ENCODE peak calls at places on chromosomes 11 and 22, in four cellular contexts. One of them, this sample, is unnamed.

GRCh38 chr11:72735495-72736027 is 16.6 kb downstream of the ARAP1 start:
- DNase-seq in GM10248: no peak
- DNase-seq in sigmoid colon: peak
- DNase-seq in chondrocyte: no peak
- DNase-seq in this sample: no peak

GRCh38 chr11:119739975-119740374 is 11.0 kb upstream of the NECTIN1 start:
- DNase-seq in GM10248: no peak
- DNase-seq in sigmoid colon: no peak
- DNase-seq in chondrocyte: no peak
- DNase-seq in this sample: no peak

GRCh38 chr11:111978028-111978771 is 41.1 kb downstream of the DIXDC1 start:
- DNase-seq in GM10248: no peak
- DNase-seq in sigmoid colon: peak
- DNase-seq in chondrocyte: no peak
- DNase-seq in this sample: no peak

GRCh38 chr11:61969838-61970452 is 2.5 kb upstream of the FTH1 start:
- DNase-seq in GM10248: no peak
- DNase-seq in sigmoid colon: no peak
- DNase-seq in chondrocyte: no peak
- DNase-seq in this sample: no peak

GRCh38 chr22:44436656-44437492 is 61.2 kb downstream of the RTL6 start:
- DNase-seq in GM10248: no peak
- DNase-seq in sigmoid colon: peak
- DNase-seq in chondrocyte: peak
- DNase-seq in this sample: no peak

GRCh38 chr11:131893988-131894387 is 523.6 kb downstream of the NTM start:
- DNase-seq in GM10248: no peak
- DNase-seq in sigmoid colon: no peak
- DNase-seq in chondrocyte: no peak
- DNase-seq in this sample: no peak

GRCh38 chr11:125165664-125166346 is 1.3 kb downstream of the PKNOX2 start:
- DNase-seq in GM10248: peak
- DNase-seq in sigmoid colon: peak
- DNase-seq in chondrocyte: no peak
- DNase-seq in this sample: no peak

GRCh38 chr11:79939111-79939510 is 498.3 kb upstream of the TENM4 start:
- DNase-seq in GM10248: no peak
- DNase-seq in sigmoid colon: no peak
- DNase-seq in chondrocyte: no peak
- DNase-seq in this sample: no peak

GRCh38 chr11:35992551-35992950 is 48.7 kb downstream of the LDLRAD3 start:
- DNase-seq in GM10248: no peak
- DNase-seq in sigmoid colon: no peak
- DNase-seq in chondrocyte: no peak
- DNase-seq in this sample: no peak

GRCh38 chr11:8988329-8989234 is 15.2 kb downstream of the NRIP3 start:
- DNase-seq in GM10248: no peak
- DNase-seq in sigmoid colon: no peak
- DNase-seq in chondrocyte: no peak
- DNase-seq in this sample: no peak

GRCh38 chr22:19085233-19086043 is 36.8 kb downstream of the DGCR2 start:
- DNase-seq in GM10248: peak
- DNase-seq in sigmoid colon: peak
- DNase-seq in chondrocyte: no peak
- DNase-seq in this sample: no peak

GRCh38 chr11:59754859-59755700 is at the start of gene STX3:
- DNase-seq in GM10248: peak
- DNase-seq in sigmoid colon: peak
- DNase-seq in chondrocyte: peak
- DNase-seq in this sample: peak

GRCh38 chr22:30884211-30885000 is 84.2 kb downstream of the MORC2 start:
- DNase-seq in GM10248: no peak
- DNase-seq in sigmoid colon: peak
- DNase-seq in chondrocyte: peak
- DNase-seq in this sample: no peak

GRCh38 chr11:20125927-20126326 is 34.3 kb downstream of the DBX1 start:
- DNase-seq in GM10248: no peak
- DNase-seq in sigmoid colon: no peak
- DNase-seq in chondrocyte: no peak
- DNase-seq in this sample: no peak

GRCh38 chr11:78526497-78527146 is 48.0 kb downstream of the NARS2 start:
- DNase-seq in GM10248: no peak
- DNase-seq in sigmoid colon: no peak
- DNase-seq in chondrocyte: no peak
- DNase-seq in this sample: no peak

GRCh38 chr22:19743081-19743480 is 17.5 kb upstream of the TBX1 start:
- DNase-seq in GM10248: no peak
- DNase-seq in sigmoid colon: no peak
- DNase-seq in chondrocyte: no peak
- DNase-seq in this sample: no peak

GRCh38 chr22:11628651-11629511 is 3899.1 kb upstream of the OR11H1 start:
- DNase-seq in GM10248: no peak
- DNase-seq in sigmoid colon: no peak
- DNase-seq in chondrocyte: no peak
- DNase-seq in this sample: peak

GRCh38 chr11:125201525-125202121 is 37.1 kb downstream of the PKNOX2 start:
- DNase-seq in GM10248: no peak
- DNase-seq in sigmoid colon: no peak
- DNase-seq in chondrocyte: no peak
- DNase-seq in this sample: no peak

GRCh38 chr22:39396156-39396796 is 3.3 kb upstream of the TAB1 start:
- DNase-seq in GM10248: no peak
- DNase-seq in sigmoid colon: no peak
- DNase-seq in chondrocyte: no peak
- DNase-seq in this sample: no peak

DNA sequence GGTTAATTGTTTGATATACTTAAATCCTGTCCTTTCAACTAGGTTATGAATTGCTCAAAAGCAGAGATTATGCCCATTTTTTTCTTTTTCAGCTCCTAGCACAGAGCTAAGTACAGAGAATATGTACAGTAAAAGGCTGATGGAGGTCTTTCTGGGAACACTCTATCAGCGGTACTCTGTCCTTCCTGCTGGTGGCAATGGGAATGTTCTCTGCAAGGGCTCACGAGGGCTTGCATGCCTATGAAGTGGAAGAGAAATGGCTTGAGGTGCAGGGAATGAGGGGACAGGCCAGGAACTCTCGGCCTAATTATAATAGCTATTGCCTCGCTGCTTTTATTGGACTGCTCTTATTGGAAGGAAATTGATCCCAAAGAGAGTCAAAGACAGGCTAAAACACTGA is 83.7 kb upstream of the RAB1B start:
- DNase-seq in GM10248: no peak
- DNase-seq in sigmoid colon: no peak
- DNase-seq in chondrocyte: no peak
- DNase-seq in this sample: no peak
- TF ChIP-seq CTCF in GM10248: no peak
- TF ChIP-seq CTCF in sigmoid colon: no peak
- TF ChIP-seq CTCF in chondrocyte: no peak
- TF ChIP-seq CTCF in this sample: no peak

GRCh38 chr11:32500001-32500400 is 64.7 kb upstream of the WT1 start:
- DNase-seq in GM10248: no peak
- DNase-seq in sigmoid colon: no peak
- DNase-seq in chondrocyte: no peak
- DNase-seq in this sample: peak
- TF ChIP-seq CTCF in GM10248: no peak
- TF ChIP-seq CTCF in sigmoid colon: no peak
- TF ChIP-seq CTCF in chondrocyte: no peak
- TF ChIP-seq CTCF in this sample: no peak

DNA sequence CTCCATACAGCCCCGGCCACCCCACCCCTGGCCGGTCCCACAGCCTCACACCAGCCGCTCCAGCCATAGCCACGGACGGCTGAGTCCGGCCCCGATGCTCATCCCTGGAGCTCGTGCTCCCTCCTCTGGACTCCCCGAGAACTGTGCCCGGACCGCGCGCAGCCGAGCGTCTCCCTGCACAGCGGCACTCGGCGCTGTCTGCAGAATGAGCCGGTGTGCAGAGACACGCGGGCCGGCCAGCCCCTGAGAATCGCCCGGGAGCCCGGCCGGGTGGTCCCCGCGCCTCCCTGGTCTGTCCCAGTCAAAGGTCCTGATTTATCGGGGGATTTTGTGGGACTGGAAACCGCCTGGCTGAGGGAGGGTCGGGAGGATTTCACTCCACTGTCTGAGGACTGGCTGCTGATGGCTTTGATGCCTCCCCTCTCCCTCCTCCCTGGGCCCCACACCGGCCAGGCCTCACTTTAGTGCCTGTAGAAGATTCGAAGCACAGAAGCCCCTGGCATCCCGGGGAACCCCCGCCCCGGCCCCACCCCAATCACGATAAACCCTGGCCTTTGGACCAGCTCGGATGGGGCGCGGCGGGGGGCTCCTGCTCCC is 102.7 kb downstream of the BRD1 start:
- DNase-seq in GM10248: peak
- DNase-seq in sigmoid colon: no peak
- DNase-seq in chondrocyte: peak
- DNase-seq in this sample: peak
- TF ChIP-seq CTCF in GM10248: peak
- TF ChIP-seq CTCF in sigmoid colon: peak
- TF ChIP-seq CTCF in chondrocyte: peak
- TF ChIP-seq CTCF in this sample: peak

GRCh38 chr22:38051261-38051660 is 5.9 kb upstream of the PICK1 start:
- DNase-seq in GM10248: no peak
- DNase-seq in sigmoid colon: no peak
- DNase-seq in chondrocyte: no peak
- DNase-seq in this sample: no peak

GRCh38 chr22:38051900-38052862 is 5.0 kb upstream of the PICK1 start:
- DNase-seq in GM10248: peak
- DNase-seq in sigmoid colon: peak
- DNase-seq in chondrocyte: no peak
- DNase-seq in this sample: peak

GRCh38 chr22:38062782-38063181 is 5.6 kb downstream of the PICK1 start:
- DNase-seq in GM10248: no peak
- DNase-seq in sigmoid colon: no peak
- DNase-seq in chondrocyte: no peak
- DNase-seq in this sample: no peak

DNA sequence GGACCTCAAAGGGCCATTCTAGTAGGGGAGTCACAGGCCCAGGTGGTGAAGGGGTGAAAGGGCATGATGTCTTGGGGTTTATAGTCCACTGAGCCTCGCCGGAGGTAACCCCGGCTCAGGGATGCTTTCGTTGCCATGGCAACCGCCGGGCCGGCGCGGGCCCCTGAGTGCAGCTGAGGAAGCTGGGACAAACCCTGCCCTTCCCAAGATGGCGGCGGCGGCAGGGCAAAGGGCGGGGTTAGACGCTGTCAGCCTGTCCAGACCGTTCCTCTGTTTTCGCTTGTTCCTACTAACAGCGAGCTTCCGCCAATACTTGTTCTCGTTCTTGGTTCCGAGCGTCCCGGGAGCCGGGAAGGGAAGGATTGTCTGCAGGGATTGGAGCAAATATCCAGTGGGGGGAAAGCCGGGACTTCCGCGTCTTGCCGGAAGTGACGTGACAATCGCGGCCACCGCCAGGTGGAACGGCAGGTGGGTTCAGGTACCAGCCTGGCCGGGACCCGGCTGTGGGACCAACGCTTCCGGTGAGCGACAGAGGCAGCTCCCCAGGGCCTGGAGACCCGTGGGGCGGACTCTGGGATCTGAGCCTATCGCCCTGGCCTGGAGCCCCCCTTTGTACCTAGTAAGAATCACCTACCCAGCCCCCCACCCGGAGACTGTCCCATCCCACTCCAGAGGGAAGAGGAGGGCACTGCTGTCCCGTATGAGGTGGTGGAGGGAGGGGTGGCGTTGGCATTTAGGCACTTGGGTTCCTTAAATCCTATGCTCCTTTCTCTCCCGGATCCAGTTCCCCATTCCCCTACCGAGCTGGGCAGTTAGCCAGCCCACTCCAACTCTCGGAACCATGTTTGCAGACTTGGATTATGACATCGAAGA is at the start of gene PICK1:
- DNase-seq in GM10248: peak
- DNase-seq in sigmoid colon: peak
- DNase-seq in chondrocyte: no peak
- DNase-seq in this sample: peak
- TF ChIP-seq CTCF in GM10248: no peak
- TF ChIP-seq CTCF in sigmoid colon: peak
- TF ChIP-seq CTCF in chondrocyte: peak
- TF ChIP-seq CTCF in this sample: no peak

DNA sequence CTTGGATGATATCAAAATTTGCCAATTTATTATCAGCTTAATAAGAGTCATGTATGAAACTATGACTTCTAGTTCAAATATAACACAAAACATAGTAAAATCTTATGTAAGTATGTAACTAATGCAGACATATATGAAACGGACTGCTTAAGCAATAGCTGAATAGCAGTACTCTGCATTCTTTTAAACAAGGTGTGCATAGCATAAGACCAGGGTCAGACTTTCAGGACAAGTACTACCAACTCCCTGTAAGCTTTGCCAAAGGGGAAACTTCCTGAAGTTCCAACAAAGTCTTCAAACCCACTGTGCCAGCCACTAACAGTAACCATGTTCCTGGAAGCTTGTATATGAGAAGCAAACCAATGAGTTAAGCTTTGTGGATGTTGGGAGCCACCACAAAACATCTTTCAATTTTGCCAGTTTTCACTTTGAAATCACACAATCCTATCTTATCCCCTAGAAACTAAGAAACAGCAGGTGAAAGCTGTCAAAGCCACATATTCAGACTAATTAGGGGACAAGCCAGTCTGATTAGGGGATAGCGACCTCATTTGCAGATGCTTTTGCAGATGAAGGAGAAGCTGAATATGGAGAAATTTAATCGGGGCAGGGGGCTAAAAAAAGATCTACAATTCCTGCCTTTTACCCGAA is 13.3 kb downstream of the RBFOX2 start:
- DNase-seq in GM10248: no peak
- DNase-seq in sigmoid colon: no peak
- DNase-seq in chondrocyte: no peak
- DNase-seq in this sample: no peak
- TF ChIP-seq CTCF in GM10248: no peak
- TF ChIP-seq CTCF in sigmoid colon: no peak
- TF ChIP-seq CTCF in chondrocyte: no peak
- TF ChIP-seq CTCF in this sample: no peak

This sample was measured in osteocyte.